ENCODE peak calls at places on chromosomes 2 and 18, in four cellular contexts. Q is anterior cingulate cortex, F is KBM-7, X is GM20000. C is an unnamed sample.

GRCh38 chr2:39511786-39512433 is 74.8 kb upstream of the MAP4K3 start:
- DNase-seq in Q (no peak), F (peak), X (no peak), C (no peak)

GRCh38 chr2:80086831-80087230 is 217.7 kb downstream of the LRRTM1 start:
- DNase-seq in Q (no peak), F (no peak), X (no peak), C (no peak)

GRCh38 chr2:38526195-38526594 is 76.5 kb downstream of the HNRNPLL start:
- DNase-seq in Q (no peak), F (no peak), X (no peak), C (no peak)

GRCh38 chr2:72991439-72991725 is 74.1 kb downstream of the EMX1 start:
- DNase-seq in Q (no peak), F (no peak), X (no peak), C (no peak)

GRCh38 chr2:240917009-240917683 is 11.0 kb downstream of the CROCC2 start:
- DNase-seq in Q (no peak), F (no peak), X (no peak), C (no peak)

GRCh38 chr2:53033416-53033815 is 734.2 kb upstream of the CHAC2 start:
- DNase-seq in Q (no peak), F (no peak), X (no peak), C (no peak)

GRCh38 chr18:58671941-58672565 is 788 bp downstream of the MALT1 start:
- DNase-seq in Q (no peak), F (peak), X (no peak), C (no peak)

GRCh38 chr2:232239956-232240681 is 138.4 kb upstream of the ALPP start:
- DNase-seq in Q (no peak), F (no peak), X (peak), C (no peak)

GRCh38 chr18:1078301-1078700 is 173.6 kb downstream of the ADCYAP1 start:
- DNase-seq in Q (no peak), F (no peak), X (no peak), C (no peak)

GRCh38 chr2:11621465-11621864 is 48.5 kb downstream of the NTSR2 start:
- DNase-seq in Q (no peak), F (no peak), X (no peak), C (peak)

GRCh38 chr2:234156326-234156725 is 105.8 kb downstream of the SPP2 start:
- DNase-seq in Q (no peak), F (no peak), X (no peak), C (no peak)

GRCh38 chr2:229740279-229740678 is 25.9 kb upstream of the DNER start:
- DNase-seq in Q (no peak), F (no peak), X (no peak), C (no peak)

GRCh38 chr18:69895081-69896047 is 52.3 kb downstream of the CD226 start:
- DNase-seq in Q (no peak), F (no peak), X (no peak), C (no peak)

GRCh38 chr18:76149728-76150127 is 345.3 kb downstream of the ZNF516 start:
- DNase-seq in Q (no peak), F (no peak), X (no peak), C (no peak)

GRCh38 chr2:172090044-172090946 is 5.0 kb downstream of the DLX1 start:
- DNase-seq in Q (no peak), F (no peak), X (peak), C (no peak)

GRCh38 chr2:241769819-241770184 is 6.8 kb upstream of the GAL3ST2 start:
- DNase-seq in Q (no peak), F (no peak), X (peak), C (no peak)

GRCh38 chr2:207505728-207506127 is 24.0 kb upstream of the CREB1 start:
- DNase-seq in Q (no peak), F (no peak), X (no peak), C (no peak)

GRCh38 chr2:99880148-99880983 is 262.0 kb downstream of the AFF3 start:
- DNase-seq in Q (peak), F (no peak), X (no peak), C (no peak)

GRCh38 chr2:108593547-108594098 is 59.4 kb downstream of the LIMS1 start:
- DNase-seq in Q (no peak), F (no peak), X (no peak), C (no peak)

GRCh38 chr2:202072737-202073396 is at the start of gene KIAA2012:
- DNase-seq in Q (peak), F (no peak), X (no peak), C (no peak)

GRCh38 chr2:233089851-233090250 is 29.7 kb downstream of the INPP5D start:
- DNase-seq in Q (no peak), F (no peak), X (no peak), C (no peak)

GRCh38 chr2:129717560-129718128 is 261.8 kb upstream of the RAB6C start:
- DNase-seq in Q (no peak), F (no peak), X (no peak), C (no peak)

GRCh38 chr2:126344498-126344897 is 311.5 kb upstream of the GYPC start:
- DNase-seq in Q (no peak), F (no peak), X (no peak), C (no peak)

GRCh38 chr18:79509536-79509930 is 113.8 kb downstream of the NFATC1 start:
- DNase-seq in Q (no peak), F (no peak), X (no peak), C (no peak)

GRCh38 chr2:42864222-42864621 is 71.8 kb upstream of the HAAO start:
- DNase-seq in Q (no peak), F (no peak), X (no peak), C (no peak)

GRCh38 chr2:232230557-232230956 is 148.0 kb upstream of the ALPP start:
- DNase-seq in Q (no peak), F (peak), X (peak), C (no peak)

GRCh38 chr2:240989451-240990265 is 8.8 kb upstream of the SNED1 start:
- DNase-seq in Q (no peak), F (peak), X (no peak), C (no peak)

GRCh38 chr2:85741811-85742507 is 11.8 kb upstream of the ATOH8 start:
- DNase-seq in Q (peak), F (no peak), X (no peak), C (peak)

GRCh38 chr2:7878786-7879515 is 802.9 kb upstream of the ID2 start:
- DNase-seq in Q (no peak), F (no peak), X (no peak), C (no peak)

GRCh38 chr2:61340242-61340641 is 130.6 kb downstream of the USP34 start:
- DNase-seq in Q (no peak), F (no peak), X (no peak), C (no peak)

GRCh38 chr18:45664824-45665763 is 49.8 kb downstream of the SLC14A2 start:
- DNase-seq in Q (peak), F (peak), X (peak), C (peak)